ENCODE peak calls at places on chromosomes 5 and 9, in four cellular contexts. One of them, this sample, is unnamed.

GRCh38 chr9:69946800-69947437 is 96.7 kb upstream of the MAMDC2 start:
- DNase-seq in K562: peak
- DNase-seq in H1: no peak
- DNase-seq in SK-N-SH: no peak
- DNase-seq in this sample: no peak

GRCh38 chr9:35618854-35619799 is 914 bp upstream of the CD72 start:
- DNase-seq in K562: no peak
- DNase-seq in H1: no peak
- DNase-seq in SK-N-SH: no peak
- DNase-seq in this sample: no peak

GRCh38 chr9:135663857-135664256 is 748 bp downstream of the LCN9 start:
- DNase-seq in K562: no peak
- DNase-seq in H1: no peak
- DNase-seq in SK-N-SH: peak
- DNase-seq in this sample: no peak

GRCh38 chr5:173883347-173883924 is 4.7 kb upstream of the CPEB4 start:
- DNase-seq in K562: no peak
- DNase-seq in H1: no peak
- DNase-seq in SK-N-SH: no peak
- DNase-seq in this sample: no peak

GRCh38 chr9:100131875-100132430 is 32.9 kb downstream of the INVS start:
- DNase-seq in K562: no peak
- DNase-seq in H1: no peak
- DNase-seq in SK-N-SH: no peak
- DNase-seq in this sample: no peak

GRCh38 chr5:174951151-174951780 is 226.9 kb downstream of the MSX2 start:
- DNase-seq in K562: peak
- DNase-seq in H1: peak
- DNase-seq in SK-N-SH: peak
- DNase-seq in this sample: peak

GRCh38 chr9:107144475-107144874 is 138.6 kb upstream of the RAD23B start:
- DNase-seq in K562: no peak
- DNase-seq in H1: no peak
- DNase-seq in SK-N-SH: no peak
- DNase-seq in this sample: no peak

GRCh38 chr5:157219491-157220271 is 39.0 kb downstream of the ITK start:
- DNase-seq in K562: no peak
- DNase-seq in H1: no peak
- DNase-seq in SK-N-SH: no peak
- DNase-seq in this sample: no peak

GRCh38 chr5:150377964-150378694 is 20.6 kb downstream of the TCOF1 start:
- DNase-seq in K562: no peak
- DNase-seq in H1: no peak
- DNase-seq in SK-N-SH: peak
- DNase-seq in this sample: no peak

GRCh38 chr5:160837211-160837610 is 14.8 kb downstream of the ATP10B start:
- DNase-seq in K562: no peak
- DNase-seq in H1: no peak
- DNase-seq in SK-N-SH: no peak
- DNase-seq in this sample: no peak

GRCh38 chr5:142961435-142962171 is 191.4 kb downstream of the ARHGAP26 start:
- DNase-seq in K562: no peak
- DNase-seq in H1: no peak
- DNase-seq in SK-N-SH: no peak
- DNase-seq in this sample: no peak

GRCh38 chr5:137051165-137051564 is 448.0 kb downstream of the SPOCK1 start:
- DNase-seq in K562: no peak
- DNase-seq in H1: no peak
- DNase-seq in SK-N-SH: no peak
- DNase-seq in this sample: no peak

GRCh38 chr9:110125763-110126351 is 82.1 kb downstream of the C9orf152 start:
- DNase-seq in K562: no peak
- DNase-seq in H1: no peak
- DNase-seq in SK-N-SH: no peak
- DNase-seq in this sample: no peak

GRCh38 chr9:128689820-128690683 is 1.0 kb downstream of the SET start:
- DNase-seq in K562: peak
- DNase-seq in H1: no peak
- DNase-seq in SK-N-SH: peak
- DNase-seq in this sample: peak

GRCh38 chr9:127838375-127839078 is 15.9 kb downstream of the ENG start:
- DNase-seq in K562: no peak
- DNase-seq in H1: no peak
- DNase-seq in SK-N-SH: no peak
- DNase-seq in this sample: no peak

GRCh38 chr9:70100362-70100761 is 56.7 kb downstream of the MAMDC2 start:
- DNase-seq in K562: no peak
- DNase-seq in H1: no peak
- DNase-seq in SK-N-SH: peak
- DNase-seq in this sample: no peak

GRCh38 chr5:125005287-125005686 is 258.8 kb upstream of the ZNF608 start:
- DNase-seq in K562: no peak
- DNase-seq in H1: no peak
- DNase-seq in SK-N-SH: peak
- DNase-seq in this sample: no peak

GRCh38 chr5:151251001-151251551 is 1.9 kb upstream of the GM2A start:
- DNase-seq in K562: no peak
- DNase-seq in H1: no peak
- DNase-seq in SK-N-SH: no peak
- DNase-seq in this sample: no peak

GRCh38 chr5:40307920-40308319 is 371.8 kb upstream of the PTGER4 start:
- DNase-seq in K562: no peak
- DNase-seq in H1: no peak
- DNase-seq in SK-N-SH: no peak
- DNase-seq in this sample: no peak

GRCh38 chr5:167303582-167303981 is 987.9 kb upstream of the WWC1 start:
- DNase-seq in K562: no peak
- DNase-seq in H1: no peak
- DNase-seq in SK-N-SH: no peak
- DNase-seq in this sample: no peak

GRCh38 chr5:158175664-158176507 is 316.9 kb upstream of the CLINT1 start:
- DNase-seq in K562: no peak
- DNase-seq in H1: no peak
- DNase-seq in SK-N-SH: peak
- DNase-seq in this sample: no peak

GRCh38 chr5:162852145-162852544 is 585.2 kb upstream of the CCNG1 start:
- DNase-seq in K562: no peak
- DNase-seq in H1: no peak
- DNase-seq in SK-N-SH: no peak
- DNase-seq in this sample: no peak

GRCh38 chr5:165881259-165881658 is 2375.8 kb downstream of the MAT2B start:
- DNase-seq in K562: no peak
- DNase-seq in H1: no peak
- DNase-seq in SK-N-SH: peak
- DNase-seq in this sample: no peak

GRCh38 chr5:82735160-82735789 is 341.9 kb downstream of the TMEM167A start:
- DNase-seq in K562: no peak
- DNase-seq in H1: no peak
- DNase-seq in SK-N-SH: no peak
- DNase-seq in this sample: no peak

GRCh38 chr5:180026320-180026719 is 45.2 kb downstream of the RNF130 start:
- DNase-seq in K562: peak
- DNase-seq in H1: no peak
- DNase-seq in SK-N-SH: peak
- DNase-seq in this sample: no peak

GRCh38 chr9:130110166-130110565 is 56.5 kb downstream of the GPR107 start:
- DNase-seq in K562: no peak
- DNase-seq in H1: no peak
- DNase-seq in SK-N-SH: no peak
- DNase-seq in this sample: no peak

GRCh38 chr5:68891718-68892117 is 202.1 kb upstream of the SLC30A5 start:
- DNase-seq in K562: no peak
- DNase-seq in H1: no peak
- DNase-seq in SK-N-SH: no peak
- DNase-seq in this sample: no peak

GRCh38 chr9:20382460-20383071 is 239.7 kb downstream of the MLLT3 start:
- DNase-seq in K562: no peak
- DNase-seq in H1: no peak
- DNase-seq in SK-N-SH: no peak
- DNase-seq in this sample: no peak

GRCh38 chr9:130331573-130331972 is 66.0 kb downstream of the HMCN2 start:
- DNase-seq in K562: no peak
- DNase-seq in H1: no peak
- DNase-seq in SK-N-SH: no peak
- DNase-seq in this sample: no peak

GRCh38 chr9:116355153-116355827 is 201.7 kb downstream of the PAPPA start:
- DNase-seq in K562: no peak
- DNase-seq in H1: no peak
- DNase-seq in SK-N-SH: no peak
- DNase-seq in this sample: peak

GRCh38 chr9:87678650-87679355 is 47.1 kb upstream of the CTSL start:
- DNase-seq in K562: peak
- DNase-seq in H1: no peak
- DNase-seq in SK-N-SH: peak
- DNase-seq in this sample: peak

GRCh38 chr5:91456928-91457571 is 73.9 kb upstream of the ARRDC3 start:
- DNase-seq in K562: no peak
- DNase-seq in H1: no peak
- DNase-seq in SK-N-SH: no peak
- DNase-seq in this sample: no peak
- TF ChIP-seq TEAD4 in K562: no peak
- TF ChIP-seq TEAD4 in H1: no peak
- TF ChIP-seq TEAD4 in SK-N-SH: no peak
- TF ChIP-seq TEAD4 in this sample: no peak

GRCh38 chr5:72123764-72124163 is 16.5 kb downstream of the MAP1B start:
- DNase-seq in K562: no peak
- DNase-seq in H1: no peak
- DNase-seq in SK-N-SH: no peak
- DNase-seq in this sample: no peak

GRCh38 chr5:72122619-72123018 is 15.3 kb downstream of the MAP1B start:
- DNase-seq in K562: no peak
- DNase-seq in H1: no peak
- DNase-seq in SK-N-SH: no peak
- DNase-seq in this sample: no peak

GRCh38 chr5:72126796-72127195 is 19.5 kb downstream of the MAP1B start:
- DNase-seq in K562: no peak
- DNase-seq in H1: no peak
- DNase-seq in SK-N-SH: peak
- DNase-seq in this sample: no peak

GRCh38 chr5:72125271-72125670 is 18.0 kb downstream of the MAP1B start:
- DNase-seq in K562: no peak
- DNase-seq in H1: no peak
- DNase-seq in SK-N-SH: no peak
- DNase-seq in this sample: no peak

DNA sequence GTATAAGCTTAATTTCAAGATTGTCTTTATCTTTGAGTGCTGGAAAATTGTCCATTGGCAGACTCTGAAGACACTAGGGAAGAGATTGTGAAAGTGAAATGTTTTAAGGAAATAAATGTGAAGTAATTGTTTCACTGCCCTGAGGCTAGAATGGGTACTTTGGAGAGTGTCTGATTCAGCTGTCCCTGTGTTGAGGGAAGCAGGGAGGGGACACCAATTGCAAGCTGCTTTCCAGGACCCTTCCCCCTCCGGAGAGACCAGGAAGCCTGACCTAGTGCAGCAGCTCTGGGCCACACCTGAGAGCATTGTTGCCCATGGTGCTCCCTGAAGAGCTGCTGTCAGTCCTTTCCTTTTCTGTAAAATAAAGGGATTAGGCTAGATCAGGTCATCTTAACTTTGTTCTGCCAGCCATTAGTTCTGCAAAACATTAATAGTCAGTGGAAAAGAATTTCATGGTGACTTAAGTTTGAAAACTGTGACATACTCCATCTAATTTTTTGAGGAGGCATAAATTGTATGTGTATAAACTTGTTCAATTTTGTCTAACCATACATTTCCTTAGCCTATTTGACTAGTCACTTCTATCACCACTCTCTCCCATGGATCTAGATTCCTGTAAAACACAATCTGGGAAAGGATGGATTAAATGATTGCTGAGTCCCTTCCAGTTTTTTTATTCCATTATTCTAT is 18.8 kb downstream of the MAP1B start:
- DNase-seq in K562: no peak
- DNase-seq in H1: no peak
- DNase-seq in SK-N-SH: peak
- DNase-seq in this sample: peak
- TF ChIP-seq TEAD4 in K562: no peak
- TF ChIP-seq TEAD4 in H1: no peak
- TF ChIP-seq TEAD4 in SK-N-SH: no peak
- TF ChIP-seq TEAD4 in this sample: no peak

DNA sequence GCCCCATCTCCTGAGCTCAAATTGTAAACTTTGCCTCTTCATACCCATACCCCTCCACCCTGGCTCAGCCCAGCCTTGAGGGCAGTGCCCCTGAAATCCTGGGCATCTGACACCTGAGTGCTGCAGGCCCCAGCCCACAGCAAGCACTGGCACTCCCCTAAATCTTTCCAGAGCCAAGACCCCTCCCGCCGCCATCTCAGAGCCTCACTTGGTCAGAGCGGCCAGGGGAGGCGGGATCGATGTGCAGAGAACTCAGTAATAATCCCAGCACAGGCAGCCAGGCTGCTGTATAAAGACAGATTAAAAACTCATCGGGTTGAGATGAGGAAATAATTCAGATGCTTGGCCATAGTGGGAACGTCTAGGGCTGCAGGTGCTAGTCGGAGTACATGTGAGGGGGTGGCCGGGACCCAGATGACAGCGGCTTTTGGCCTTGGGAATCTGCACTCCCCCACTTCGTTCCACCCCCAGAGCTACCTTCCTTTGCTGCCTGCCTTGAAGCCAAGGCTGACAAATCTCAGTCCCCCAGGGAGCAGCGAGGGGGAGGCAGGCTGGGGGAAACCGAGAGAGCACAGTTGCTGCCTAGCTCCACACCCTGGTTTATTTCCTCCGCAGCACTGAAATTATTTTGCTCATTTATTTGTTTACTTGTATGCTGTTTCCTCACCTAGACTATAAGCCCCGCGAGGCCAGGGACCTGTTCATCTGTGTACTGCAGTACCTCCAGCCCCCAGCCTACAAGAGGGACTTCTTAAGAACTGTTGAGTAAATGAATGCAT is 19.5 kb upstream of the ARAP3 start:
- DNase-seq in K562: no peak
- DNase-seq in H1: no peak
- DNase-seq in SK-N-SH: no peak
- DNase-seq in this sample: no peak
- TF ChIP-seq TEAD4 in K562: no peak
- TF ChIP-seq TEAD4 in H1: no peak
- TF ChIP-seq TEAD4 in SK-N-SH: no peak
- TF ChIP-seq TEAD4 in this sample: no peak

DNA sequence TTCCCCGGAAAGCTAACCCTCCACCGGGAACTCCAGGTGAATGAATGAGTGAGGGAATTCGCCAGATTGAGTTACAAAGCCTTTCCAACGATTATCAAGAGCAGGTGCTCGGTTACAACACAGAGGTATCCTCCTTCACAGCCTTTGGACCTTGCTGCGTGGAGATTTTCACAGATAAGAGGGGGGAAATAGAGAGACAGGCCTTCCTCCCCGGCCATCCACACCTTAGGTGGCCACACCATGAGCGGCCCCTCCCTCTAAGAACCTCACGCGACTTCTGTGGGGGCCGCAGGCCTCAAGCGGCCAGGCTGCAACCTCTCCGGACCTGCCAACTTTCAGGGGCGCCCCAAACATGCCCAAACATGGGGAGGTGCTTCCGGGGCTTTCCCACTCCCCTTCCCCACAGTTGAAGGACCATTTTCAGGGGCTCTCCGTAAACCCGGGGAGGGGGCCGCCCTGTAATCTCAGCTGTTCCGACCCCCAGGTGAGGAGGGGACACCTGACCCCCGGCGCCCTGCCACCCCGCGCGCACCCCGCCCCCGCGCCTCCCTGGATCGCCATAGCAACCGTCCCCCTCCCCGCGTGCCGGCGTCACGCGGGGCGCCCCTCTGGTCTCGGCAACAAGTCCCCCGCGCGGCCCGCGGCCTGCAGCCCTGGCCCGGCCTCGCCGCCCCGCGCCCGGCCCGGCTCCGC is 603 bp downstream of the DENND1A start:
- DNase-seq in K562: peak
- DNase-seq in H1: no peak
- DNase-seq in SK-N-SH: no peak
- DNase-seq in this sample: peak
- TF ChIP-seq TEAD4 in K562: no peak
- TF ChIP-seq TEAD4 in H1: no peak
- TF ChIP-seq TEAD4 in SK-N-SH: no peak
- TF ChIP-seq TEAD4 in this sample: no peak

This sample was measured in WTC11.